ENCODE peak calls at places on chromosomes 2 and 18, in seven cellular contexts. One of them, this sample, is unnamed.

GRCh38 chr2:49177194-49177593 is 22.9 kb upstream of the FSHR start:
- DNase-seq in trophoblast cell: no peak
- DNase-seq in PC-3: no peak
- DNase-seq in neuronal stem cell: no peak
- DNase-seq in mesendoderm: no peak
- DNase-seq in IMR-90: no peak
- DNase-seq in keratinocyte: no peak
- DNase-seq in this sample: no peak

GRCh38 chr2:73291093-73291460 is 2.3 kb downstream of the EGR4 start:
- DNase-seq in neuronal stem cell: peak
- DNase-seq in keratinocyte: no peak
- DNase-seq in mesendoderm: peak
- DNase-seq in trophoblast cell: no peak
- DNase-seq in IMR-90: peak
- DNase-seq in PC-3: peak
- DNase-seq in this sample: peak

GRCh38 chr2:127810156-127810636 is 775 bp downstream of the WDR33 start:
- DNase-seq in mesendoderm: peak
- DNase-seq in trophoblast cell: peak
- DNase-seq in IMR-90: peak
- DNase-seq in neuronal stem cell: peak
- DNase-seq in keratinocyte: no peak
- DNase-seq in PC-3: peak
- DNase-seq in this sample: peak

GRCh38 chr2:52144588-52144987 is 1112.7 kb upstream of the NRXN1 start:
- DNase-seq in trophoblast cell: no peak
- DNase-seq in keratinocyte: no peak
- DNase-seq in PC-3: no peak
- DNase-seq in neuronal stem cell: peak
- DNase-seq in IMR-90: peak
- DNase-seq in mesendoderm: peak
- DNase-seq in this sample: no peak

GRCh38 chr2:27873091-27873490 is 17.1 kb downstream of the RBKS start:
- DNase-seq in neuronal stem cell: no peak
- DNase-seq in keratinocyte: no peak
- DNase-seq in trophoblast cell: no peak
- DNase-seq in PC-3: no peak
- DNase-seq in mesendoderm: no peak
- DNase-seq in IMR-90: no peak
- DNase-seq in this sample: no peak

GRCh38 chr2:86617153-86617552 is 6.5 kb downstream of the RNF103 start:
- DNase-seq in PC-3: no peak
- DNase-seq in IMR-90: no peak
- DNase-seq in mesendoderm: no peak
- DNase-seq in trophoblast cell: no peak
- DNase-seq in keratinocyte: no peak
- DNase-seq in neuronal stem cell: no peak
- DNase-seq in this sample: no peak

GRCh38 chr18:7038330-7038846 is 79.2 kb downstream of the LAMA1 start:
- DNase-seq in keratinocyte: no peak
- DNase-seq in neuronal stem cell: peak
- DNase-seq in PC-3: peak
- DNase-seq in IMR-90: peak
- DNase-seq in trophoblast cell: peak
- DNase-seq in mesendoderm: peak
- DNase-seq in this sample: peak

GRCh38 chr2:48081317-48081628 is 175.0 kb upstream of the FBXO11 start:
- DNase-seq in IMR-90: no peak
- DNase-seq in mesendoderm: no peak
- DNase-seq in keratinocyte: no peak
- DNase-seq in neuronal stem cell: no peak
- DNase-seq in PC-3: no peak
- DNase-seq in trophoblast cell: no peak
- DNase-seq in this sample: no peak

GRCh38 chr2:222738759-222739292 is 67.4 kb downstream of the MOGAT1 start:
- DNase-seq in PC-3: no peak
- DNase-seq in trophoblast cell: no peak
- DNase-seq in neuronal stem cell: no peak
- DNase-seq in keratinocyte: no peak
- DNase-seq in IMR-90: no peak
- DNase-seq in mesendoderm: no peak
- DNase-seq in this sample: no peak

GRCh38 chr2:5693288-5694015 is 1.3 kb downstream of the SOX11 start:
- DNase-seq in IMR-90: peak
- DNase-seq in mesendoderm: peak
- DNase-seq in neuronal stem cell: no peak
- DNase-seq in keratinocyte: no peak
- DNase-seq in trophoblast cell: no peak
- DNase-seq in PC-3: no peak
- DNase-seq in this sample: peak

GRCh38 chr2:11828933-11829323 is 82.5 kb downstream of the LPIN1 start:
- DNase-seq in mesendoderm: no peak
- DNase-seq in keratinocyte: no peak
- DNase-seq in IMR-90: no peak
- DNase-seq in PC-3: no peak
- DNase-seq in neuronal stem cell: no peak
- DNase-seq in trophoblast cell: no peak
- DNase-seq in this sample: no peak
- H3K4me2 ChIP-seq in mesendoderm: no peak
- H3K4me2 ChIP-seq in keratinocyte: no peak
- H3K4me2 ChIP-seq in IMR-90: no peak
- H3K4me2 ChIP-seq in PC-3: peak
- H3K4me2 ChIP-seq in neuronal stem cell: no peak
- H3K4me2 ChIP-seq in trophoblast cell: no peak
- H3K4me2 ChIP-seq in this sample: peak

GRCh38 chr2:233051241-233052149 is 8.6 kb upstream of the INPP5D start:
- DNase-seq in keratinocyte: no peak
- DNase-seq in mesendoderm: peak
- DNase-seq in IMR-90: peak
- DNase-seq in PC-3: peak
- DNase-seq in trophoblast cell: peak
- DNase-seq in neuronal stem cell: no peak
- DNase-seq in this sample: peak
- H3K9ac ChIP-seq in keratinocyte: no peak
- H3K9ac ChIP-seq in mesendoderm: peak
- H3K9ac ChIP-seq in IMR-90: no peak
- H3K9ac ChIP-seq in PC-3: peak
- H3K9ac ChIP-seq in trophoblast cell: no peak
- H3K9ac ChIP-seq in neuronal stem cell: peak
- H3K9ac ChIP-seq in this sample: no peak

DNA sequence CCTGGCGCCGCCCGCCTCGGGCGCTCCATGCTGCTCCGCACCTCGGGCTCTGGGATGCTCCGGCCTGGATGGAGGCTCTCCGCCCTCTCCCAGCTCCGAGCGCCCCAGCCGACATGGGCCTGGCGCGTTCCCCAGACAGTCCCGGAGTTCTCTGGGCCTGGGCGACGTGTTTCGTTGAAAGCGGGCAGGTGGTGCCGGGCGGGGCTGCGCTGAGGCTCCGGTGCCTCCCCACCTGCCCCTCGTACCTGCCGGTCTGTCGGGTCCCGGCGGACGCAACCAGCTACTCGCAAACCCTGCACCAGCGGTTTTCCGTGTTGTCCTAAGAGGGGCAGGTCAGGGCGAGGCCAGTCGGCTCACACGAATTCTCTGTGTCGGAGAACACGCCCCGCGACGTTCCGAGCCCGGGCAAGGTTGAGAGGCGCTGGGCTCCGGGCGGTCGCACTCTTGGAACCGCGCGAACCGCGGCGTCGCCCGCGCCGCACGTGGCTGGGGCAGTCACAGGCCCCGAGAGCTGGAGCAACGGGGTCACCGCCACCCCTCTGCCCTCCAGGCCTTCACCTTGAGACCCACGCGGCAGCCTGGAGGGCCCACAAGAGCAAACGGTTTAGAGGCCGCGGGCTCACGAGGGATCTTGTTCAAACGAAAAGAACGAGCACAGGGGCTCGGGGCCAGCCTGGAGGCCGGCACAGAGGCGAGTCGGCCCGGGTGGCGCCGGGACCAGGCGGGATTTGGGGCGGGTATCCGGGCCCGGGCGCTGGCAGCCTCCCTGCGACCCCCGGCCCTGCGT is 4.2 kb upstream of the SIX2 start:
- DNase-seq in keratinocyte: no peak
- DNase-seq in IMR-90: no peak
- DNase-seq in trophoblast cell: no peak
- DNase-seq in PC-3: no peak
- DNase-seq in mesendoderm: no peak
- DNase-seq in neuronal stem cell: no peak
- DNase-seq in this sample: no peak
- H3K4me2 ChIP-seq in keratinocyte: peak
- H3K4me2 ChIP-seq in IMR-90: no peak
- H3K4me2 ChIP-seq in trophoblast cell: peak
- H3K4me2 ChIP-seq in PC-3: no peak
- H3K4me2 ChIP-seq in mesendoderm: peak
- H3K4me2 ChIP-seq in neuronal stem cell: peak
- H3K4me2 ChIP-seq in this sample: peak

GRCh38 chr2:145350011-145350410 is 830.1 kb upstream of the ZEB2 start:
- DNase-seq in IMR-90: peak
- DNase-seq in neuronal stem cell: no peak
- DNase-seq in trophoblast cell: no peak
- DNase-seq in mesendoderm: no peak
- DNase-seq in PC-3: peak
- DNase-seq in keratinocyte: no peak
- DNase-seq in this sample: peak
- H3K9ac ChIP-seq in IMR-90: no peak
- H3K9ac ChIP-seq in neuronal stem cell: no peak
- H3K9ac ChIP-seq in trophoblast cell: no peak
- H3K9ac ChIP-seq in mesendoderm: no peak
- H3K9ac ChIP-seq in PC-3: no peak
- H3K9ac ChIP-seq in keratinocyte: no peak
- H3K9ac ChIP-seq in this sample: no peak

GRCh38 chr18:45967007-45967706 is at the start of gene EPG5:
- DNase-seq in neuronal stem cell: peak
- DNase-seq in PC-3: peak
- DNase-seq in IMR-90: peak
- DNase-seq in mesendoderm: peak
- DNase-seq in trophoblast cell: peak
- DNase-seq in keratinocyte: peak
- DNase-seq in this sample: peak

GRCh38 chr18:45958730-45959129 is 8.4 kb downstream of the EPG5 start:
- DNase-seq in trophoblast cell: no peak
- DNase-seq in PC-3: peak
- DNase-seq in neuronal stem cell: no peak
- DNase-seq in mesendoderm: no peak
- DNase-seq in keratinocyte: no peak
- DNase-seq in IMR-90: peak
- DNase-seq in this sample: peak

GRCh38 chr18:45962461-45962860 is 4.7 kb downstream of the EPG5 start:
- DNase-seq in PC-3: peak
- DNase-seq in keratinocyte: peak
- DNase-seq in mesendoderm: peak
- DNase-seq in trophoblast cell: peak
- DNase-seq in neuronal stem cell: no peak
- DNase-seq in IMR-90: peak
- DNase-seq in this sample: peak

GRCh38 chr18:45958027-45958426 is 9.1 kb downstream of the EPG5 start:
- DNase-seq in trophoblast cell: no peak
- DNase-seq in mesendoderm: no peak
- DNase-seq in keratinocyte: no peak
- DNase-seq in IMR-90: no peak
- DNase-seq in PC-3: no peak
- DNase-seq in neuronal stem cell: no peak
- DNase-seq in this sample: no peak

DNA sequence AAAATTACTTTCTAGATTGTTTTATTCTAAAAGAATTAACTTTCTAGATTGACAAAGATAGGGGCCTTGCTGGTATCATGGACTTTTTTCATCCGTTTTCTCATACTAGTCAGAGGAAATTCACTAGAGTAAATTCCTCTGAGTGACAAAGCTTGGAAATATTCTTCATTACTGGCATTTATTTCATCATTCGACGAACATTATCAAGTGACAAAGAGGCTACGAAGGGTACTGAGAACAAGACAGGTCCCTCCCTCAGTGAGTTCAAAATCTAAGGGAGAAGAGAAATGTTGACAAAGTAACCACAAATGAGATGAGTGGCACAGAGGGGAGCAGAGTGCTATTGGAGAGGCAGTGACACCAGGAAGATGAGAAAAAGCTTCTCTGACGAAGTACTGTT is 4.3 kb downstream of the EPG5 start:
- DNase-seq in PC-3: peak
- DNase-seq in trophoblast cell: no peak
- DNase-seq in mesendoderm: no peak
- DNase-seq in keratinocyte: no peak
- DNase-seq in neuronal stem cell: no peak
- DNase-seq in IMR-90: peak
- DNase-seq in this sample: peak
- H3K4me2 ChIP-seq in PC-3: peak
- H3K4me2 ChIP-seq in trophoblast cell: no peak
- H3K4me2 ChIP-seq in mesendoderm: no peak
- H3K4me2 ChIP-seq in keratinocyte: no peak
- H3K4me2 ChIP-seq in neuronal stem cell: no peak
- H3K4me2 ChIP-seq in IMR-90: peak
- H3K4me2 ChIP-seq in this sample: peak

DNA sequence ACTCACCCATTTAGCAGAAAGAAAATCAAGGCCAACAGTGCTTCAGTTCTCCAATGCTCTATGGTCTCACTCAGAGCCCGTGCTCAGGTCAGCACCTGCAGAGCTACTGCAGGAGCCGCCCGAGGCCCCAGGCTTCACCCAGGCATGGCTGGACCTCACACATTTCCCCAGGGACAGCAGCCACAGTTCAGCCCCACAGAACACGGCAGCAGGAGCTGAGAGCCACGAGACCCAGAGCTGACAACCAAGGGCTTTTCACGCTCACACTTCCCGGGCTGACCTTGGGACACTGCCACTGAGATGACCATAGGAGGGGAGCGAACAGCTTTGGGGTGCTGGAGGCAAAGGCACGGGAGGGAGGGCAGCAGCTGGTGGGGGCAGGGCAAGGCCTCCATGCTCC is 4.2 kb downstream of the TMEM18 start:
- DNase-seq in IMR-90: no peak
- DNase-seq in trophoblast cell: no peak
- DNase-seq in keratinocyte: no peak
- DNase-seq in mesendoderm: no peak
- DNase-seq in neuronal stem cell: no peak
- DNase-seq in PC-3: no peak
- DNase-seq in this sample: no peak
- H3K9ac ChIP-seq in IMR-90: no peak
- H3K9ac ChIP-seq in trophoblast cell: no peak
- H3K9ac ChIP-seq in keratinocyte: no peak
- H3K9ac ChIP-seq in mesendoderm: no peak
- H3K9ac ChIP-seq in neuronal stem cell: peak
- H3K9ac ChIP-seq in PC-3: no peak
- H3K9ac ChIP-seq in this sample: peak

This sample was measured in astrocyte.